ENCODE peak calls at places on chromosomes 13 and 19, in five cellular contexts. D is adrenal gland, B is fibroblast of lung, Y is MM.1S, Q is left ventricle myocardium inferior. R is an unnamed sample.

GRCh38 chr19:4547303-4548237 is 7.7 kb upstream of the LRG1 start:
- DNase-seq in B (peak; percentile 14), D (peak; percentile 69), Y (no peak), Q (no peak), R (no peak)

GRCh38 chr19:29040951-29041350 is 172.0 kb downstream of the UQCRFS1 start:
- DNase-seq in Y (no peak), D (no peak), B (no peak), Q (no peak), R (no peak)

GRCh38 chr13:34114581-34114980 is 296.6 kb downstream of the RFC3 start:
- DNase-seq in D (no peak), B (no peak), Q (no peak), Y (no peak), R (no peak)

GRCh38 chr19:3556978-3557460 is 367 bp downstream of the MFSD12 start:
- DNase-seq in B (no peak), D (peak; percentile 59), Q (no peak), Y (peak; percentile 61), R (peak; percentile 44)

GRCh38 chr19:29812080-29812880 is 489 bp downstream of the CCNE1 start:
- DNase-seq in B (no peak), Y (peak; percentile 11), D (peak; percentile 32), Q (peak; percentile 20), R (no peak)

GRCh38 chr19:47005164-47005641 is 14.4 kb upstream of the NPAS1 start:
- DNase-seq in Q (no peak), Y (no peak), B (no peak), D (no peak), R (no peak)

GRCh38 chr19:51600940-51601575 is 29.1 kb downstream of the SIGLEC5 start:
- DNase-seq in B (no peak), Q (no peak), Y (no peak), D (no peak), R (no peak)

GRCh38 chr19:34277244-34277643 is 22.9 kb downstream of the GARRE1 start:
- DNase-seq in D (no peak), B (no peak), Q (no peak), Y (no peak), R (no peak)

GRCh38 chr13:59931621-59932020 is 232.1 kb downstream of the DIAPH3 start:
- DNase-seq in D (no peak), B (no peak), Q (no peak), Y (no peak), R (peak; percentile 88)

GRCh38 chr13:62837895-62838294 is 1422.2 kb upstream of the PCDH20 start:
- DNase-seq in B (peak; percentile 75), Q (no peak), D (no peak), Y (no peak), R (peak; percentile 47)

DNA sequence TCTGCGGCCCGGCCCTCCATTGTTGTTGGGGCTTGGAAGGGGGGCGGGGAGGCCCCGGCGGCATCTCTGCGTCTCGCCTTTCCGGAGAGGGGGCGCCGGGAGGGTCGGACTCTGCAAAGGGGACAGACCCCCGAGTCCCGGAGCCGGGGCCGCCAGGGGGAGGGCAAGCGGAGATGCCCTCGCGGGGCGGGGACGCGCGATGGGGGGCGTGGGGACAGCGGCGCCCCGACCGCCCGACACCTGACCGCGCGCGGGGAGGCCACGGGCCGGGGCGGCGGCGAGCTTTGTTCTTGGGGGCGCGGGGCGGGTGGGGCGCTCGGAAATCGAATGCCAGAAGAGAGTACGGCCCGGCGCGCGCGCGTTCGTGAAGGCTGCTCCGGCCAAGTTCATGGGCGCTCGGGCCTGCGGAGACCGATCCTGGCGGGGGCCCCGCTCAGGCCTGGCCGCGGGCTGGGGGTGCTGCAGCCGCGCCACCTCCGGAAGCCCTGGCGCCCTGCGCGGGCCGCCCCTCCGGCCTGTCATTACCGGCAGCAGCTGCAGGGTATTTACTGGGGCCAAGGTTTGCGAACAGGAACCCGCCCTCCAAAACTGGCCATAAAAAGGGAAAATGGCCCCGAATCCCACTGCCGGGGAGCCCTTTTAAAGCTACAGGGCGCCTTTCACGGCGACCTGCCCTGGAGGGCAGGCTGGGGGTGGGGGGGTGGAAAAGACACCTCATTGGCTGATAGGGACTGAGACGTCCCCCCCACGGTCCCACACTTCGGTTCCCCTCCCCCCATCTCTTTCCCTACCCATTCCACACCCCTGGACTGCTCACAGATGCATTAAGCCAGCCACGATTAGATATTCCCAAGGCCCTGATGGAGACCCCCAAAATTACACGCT is 11.1 kb upstream of the NANOS3 start:
- DNase-seq in Y (no peak), B (no peak), Q (no peak), D (no peak), R (no peak)
- H3K4me3 ChIP-seq in Y (no peak overlapping the region), B (peak overlapping the region; percentile 66), Q (peak overlapping the region; percentile 85), D (no peak overlapping the region), R (peak overlapping the region; percentile 37)

GRCh38 chr19:48509467-48510194 is 2.0 kb downstream of the LMTK3 start:
- DNase-seq in Y (no peak), Q (no peak), D (no peak), B (no peak), R (no peak)

GRCh38 chr19:48511800-48512503 is at the start of gene LMTK3:
- DNase-seq in Y (no peak), Q (no peak), D (no peak), B (peak; percentile 22), R (no peak)

GRCh38 chr19:48511321-48511731 is 309 bp downstream of the LMTK3 start:
- DNase-seq in D (no peak), Q (no peak), Y (no peak), B (no peak), R (no peak)

GRCh38 chr19:48508729-48509310 is 2.8 kb downstream of the LMTK3 start:
- DNase-seq in Y (no peak), Q (no peak), B (no peak), D (no peak), R (no peak)

GRCh38 chr19:48510421-48511268 is 990 bp downstream of the LMTK3 start:
- DNase-seq in Y (peak; percentile 45), Q (peak; percentile 64), D (peak; percentile 62), B (peak; percentile 52), R (peak; percentile 29)
- H3K27me3 ChIP-seq in Y (peaks cover 64% of the 10 kb centered on the region), Q (peaks cover 52% of the 10 kb centered on the region), D (peaks cover 22% of the 10 kb centered on the region), B (peaks cover 19% of the 10 kb centered on the region), R (no peaks in the 10 kb centered on the region)

DNA sequence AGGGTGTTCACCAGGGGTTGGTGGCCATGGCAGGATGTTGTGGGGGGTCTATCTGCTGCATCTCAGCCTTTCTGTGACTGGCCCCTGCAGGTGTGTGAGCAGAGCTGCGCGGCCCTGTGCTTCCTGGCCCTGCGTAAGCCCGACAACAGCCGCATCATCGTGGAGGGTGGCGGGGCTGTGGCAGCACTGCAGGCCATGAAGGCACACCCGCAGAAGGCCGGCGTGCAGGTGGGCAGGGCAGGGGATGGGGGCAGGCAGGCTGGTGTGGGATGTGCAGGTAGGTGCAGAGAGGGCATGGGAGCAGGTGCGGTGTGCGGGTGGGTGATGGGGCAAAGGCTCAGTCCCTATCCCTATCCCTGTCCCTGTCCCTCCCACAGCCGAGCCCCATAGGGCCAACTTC is 8.1 kb upstream of the SLC25A42 start:
- DNase-seq in Q (no peak), D (no peak), Y (no peak), B (no peak), R (no peak)
- H3K36me3 ChIP-seq in Q (peaks cover 48% of the 10 kb centered on the region), D (no peaks in the 10 kb centered on the region), Y (peaks cover 4% of the 10 kb centered on the region), B (peaks cover 35% of the 10 kb centered on the region), R (peaks cover 40% of the 10 kb centered on the region)

GRCh38 chr13:27427663-27428062 is 3.2 kb downstream of the GTF3A start:
- DNase-seq in Q (peak; percentile 32), Y (no peak), B (no peak), D (peak; percentile 51), R (no peak)
- H3K4me3 ChIP-seq in Q (no peak overlapping the region), Y (no peak overlapping the region), B (no peak overlapping the region), D (no peak overlapping the region), R (no peak overlapping the region)

GRCh38 chr13:28327761-28328607 is 166.9 kb downstream of the FLT1 start:
- DNase-seq in B (no peak), Y (no peak), D (no peak), Q (no peak), R (no peak)

GRCh38 chr13:28325022-28325421 is 169.9 kb downstream of the FLT1 start:
- DNase-seq in D (no peak), Y (no peak), B (no peak), Q (no peak), R (no peak)

GRCh38 chr13:28326081-28326480 is 168.8 kb downstream of the FLT1 start:
- DNase-seq in D (no peak), B (no peak), Q (no peak), Y (no peak), R (no peak)

GRCh38 chr13:28333204-28333900 is 161.6 kb downstream of the FLT1 start:
- DNase-seq in D (no peak), B (no peak), Y (no peak), Q (no peak), R (no peak)

GRCh38 chr13:28329395-28330158 is 165.4 kb downstream of the FLT1 start:
- DNase-seq in Y (no peak), D (peak; percentile 26), Q (no peak), B (peak; percentile 85), R (peak; percentile 8)
- H3K27me3 ChIP-seq in Y (no peaks in the 10 kb centered on the region), D (no peaks in the 10 kb centered on the region), Q (no peaks in the 10 kb centered on the region), B (no peaks in the 10 kb centered on the region), R (no peaks in the 10 kb centered on the region)

GRCh38 chr13:114017028-114017630 is 43.3 kb upstream of the C13orf46 start:
- DNase-seq in Y (no peak), B (peak; percentile 50), Q (no peak), D (no peak), R (no peak)

GRCh38 chr13:114017966-114018365 is 44.1 kb upstream of the C13orf46 start:
- DNase-seq in D (no peak), Q (no peak), Y (no peak), B (no peak), R (no peak)

GRCh38 chr13:114018461-114019055 is 44.7 kb upstream of the C13orf46 start:
- DNase-seq in Y (no peak), D (no peak), Q (no peak), B (no peak), R (no peak)

GRCh38 chr13:114020750-114021463 is 47.0 kb upstream of the C13orf46 start:
- DNase-seq in D (no peak), B (no peak), Y (no peak), Q (no peak), R (no peak)

GRCh38 chr13:114019367-114019766 is 45.5 kb upstream of the C13orf46 start:
- DNase-seq in D (no peak), Q (no peak), Y (peak; percentile 26), B (no peak), R (no peak)
- H3K36me3 ChIP-seq in D (no peaks in the 10 kb centered on the region), Q (peaks cover 70% of the 10 kb centered on the region), Y (peaks cover 54% of the 10 kb centered on the region), B (peaks cover 55% of the 10 kb centered on the region), R (no peaks in the 10 kb centered on the region)

GRCh38 chr13:103833453-103833852 is 767.2 kb upstream of the SLC10A2 start:
- DNase-seq in B (no peak), Q (no peak), Y (no peak), D (no peak), R (no peak)
- H3K4me3 ChIP-seq in B (no peak overlapping the region), Q (no peak overlapping the region), Y (no peak overlapping the region), D (no peak overlapping the region), R (no peak overlapping the region)

R was measured in bronchial epithelial cell.